ENCODE peak calls at places on chromosome 2, in nine cellular contexts. X is keratinocyte; U is heart left ventricle; R is choroid plexus epithelial cell; K is non-pigmented ciliary epithelial cell; D is stimulated activated CD4-positive, alpha-beta T cell treated with anti-CD3 and anti-CD28 coated beads, Interleukin-15, amount 100 ng/mL, for 24 hours; F is mammary epithelial cell; S is left ventricle myocardium superior; Y is stimulated activated CD8-positive, alpha-beta memory T cell treated with anti-CD3 and anti-CD28 coated beads, Interleukin-4, amount 100 ng/mL, for 24 hours. V is an unnamed sample.

GRCh38 chr2:47064076-47064475 is 91.0 kb downstream of the STPG4 start:
- DNase-seq in R (no peak), Y (no peak), S (no peak), K (no peak), X (no peak), U (no peak), D (no peak), F (no peak), V (no peak)

GRCh38 chr2:156434461-156435291 is 1.5 kb upstream of the GPD2 start:
- DNase-seq in F (no peak), Y (no peak), R (peak), X (no peak), K (no peak), D (peak), U (no peak), S (no peak), V (peak)

GRCh38 chr2:73043978-73044832 is 27.3 kb downstream of the SFXN5 start:
- DNase-seq in X (no peak), S (no peak), Y (no peak), D (no peak), F (no peak), K (no peak), U (no peak), R (no peak), V (peak)

GRCh38 chr2:58030789-58031188 is 15.8 kb upstream of the VRK2 start:
- DNase-seq in Y (no peak), K (no peak), X (no peak), D (no peak), U (no peak), S (no peak), F (peak), R (peak), V (no peak)

GRCh38 chr2:9347411-9347853 is 75.9 kb downstream of the ITGB1BP1 start:
- DNase-seq in D (no peak), S (peak), U (peak), R (peak), K (no peak), F (no peak), Y (no peak), X (no peak), V (no peak)

GRCh38 chr2:46829240-46829970 is 86.2 kb downstream of the MCFD2 start:
- DNase-seq in D (no peak), K (no peak), U (no peak), F (no peak), Y (no peak), S (no peak), X (no peak), R (no peak), V (no peak)

GRCh38 chr2:234495076-234495800 is 1.6 kb downstream of the ARL4C start:
- DNase-seq in U (no peak), F (no peak), X (no peak), Y (no peak), R (peak), S (no peak), K (no peak), D (peak), V (peak)

GRCh38 chr2:68764781-68765385 is 30.3 kb downstream of the ARHGAP25 start:
- DNase-seq in U (no peak), S (no peak), Y (no peak), K (no peak), F (no peak), D (no peak), R (no peak), X (no peak), V (no peak)

GRCh38 chr2:166382448-166382847 is 6.7 kb upstream of the SCN9A start:
- DNase-seq in S (no peak), D (no peak), X (no peak), R (peak), K (no peak), Y (no peak), F (no peak), U (no peak), V (no peak)

GRCh38 chr2:133658020-133658903 is 90.0 kb upstream of the NCKAP5 start:
- DNase-seq in D (no peak), S (no peak), K (peak), X (no peak), F (no peak), R (peak), Y (no peak), U (no peak), V (no peak)

GRCh38 chr2:238942941-238943715 is 95.2 kb downstream of the TWIST2 start:
- DNase-seq in S (no peak), D (no peak), Y (no peak), U (no peak), K (no peak), F (no peak), R (no peak), X (no peak), V (peak)

GRCh38 chr2:75022516-75022915 is 64.1 kb downstream of the POLE4 start:
- DNase-seq in U (no peak), K (peak), R (peak), S (no peak), F (no peak), D (no peak), Y (no peak), X (no peak), V (no peak)

GRCh38 chr2:234363011-234363487 is 133.8 kb downstream of the ARL4C start:
- DNase-seq in U (no peak), S (no peak), F (no peak), Y (no peak), K (no peak), R (peak), X (no peak), D (no peak), V (no peak)

GRCh38 chr2:234580686-234581085 is 83.8 kb upstream of the ARL4C start:
- DNase-seq in K (no peak), Y (no peak), S (no peak), X (no peak), R (no peak), F (no peak), D (no peak), U (no peak), V (no peak)

GRCh38 chr2:70960833-70961647 is 17.4 kb upstream of the ANKRD53 start:
- DNase-seq in R (no peak), X (no peak), K (no peak), Y (no peak), D (no peak), S (no peak), U (no peak), F (no peak), V (peak)

GRCh38 chr2:219314804-219315468 is 5.7 kb upstream of the PTPRN start:
- DNase-seq in D (no peak), K (no peak), S (no peak), X (no peak), Y (no peak), F (no peak), U (no peak), R (no peak), V (no peak)

V was measured in activated CD8-positive, alpha-beta T cell treated with anti-CD3 and anti-CD28 coated beads, Interleukin-2, amount 10 ng/mL, durations not matched to agents 7 days and 5 days.